ENCODE peak calls at places on chromosomes 11 and 22, in six cellular contexts. E is brain pericyte; T is chondrocyte; O is stimulated activated CD8-positive, alpha-beta memory T cell treated with anti-CD3 and anti-CD28 coated beads, Interleukin-7, amount 100 ng/mL, for 24 hours; V is NCI-H1092; D is GM13977. P is an unnamed sample.

GRCh38 chr11:11987503-11988022 is 20.9 kb downstream of the DKK3 start:
- DNase-seq in E (no peak), T (no peak), V (no peak), O (no peak), D (no peak), P (no peak)

GRCh38 chr11:70112017-70112434 is 33.9 kb downstream of the ANO1 start:
- DNase-seq in D (no peak), V (no peak), E (no peak), T (no peak), O (no peak), P (no peak)

GRCh38 chr11:72250661-72251465 is 6.9 kb upstream of the PHOX2A start:
- DNase-seq in T (peak), O (no peak), V (no peak), E (no peak), D (no peak), P (no peak)

GRCh38 chr22:26681395-26681821 is 24.0 kb downstream of the MIAT start:
- DNase-seq in E (peak), O (no peak), D (no peak), V (no peak), T (peak), P (peak)

GRCh38 chr11:95715777-95716241 is 73.8 kb downstream of the FAM76B start:
- DNase-seq in E (no peak), T (no peak), V (no peak), D (no peak), O (no peak), P (no peak)

GRCh38 chr11:89736566-89736965 is 26.5 kb downstream of the TRIM77 start:
- DNase-seq in T (no peak), V (no peak), E (no peak), O (no peak), D (no peak), P (no peak)

GRCh38 chr11:122141757-122142156 is 25.7 kb upstream of the BLID start:
- DNase-seq in D (no peak), E (no peak), T (no peak), V (peak), O (no peak), P (no peak)

GRCh38 chr22:32804036-32804435 is 2.5 kb downstream of the TIMP3 start:
- DNase-seq in V (no peak), T (no peak), O (no peak), E (no peak), D (no peak), P (no peak)

GRCh38 chr11:48034926-48035876 is 54.8 kb downstream of the PTPRJ start:
- DNase-seq in O (no peak), D (no peak), V (no peak), T (no peak), E (no peak), P (no peak)

GRCh38 chr11:62727833-62728721 is at the start of gene TTC9C:
- DNase-seq in T (no peak), D (peak), O (peak), E (peak), V (peak), P (peak)

GRCh38 chr22:37991738-37992442 is 7.5 kb upstream of the SOX10 start:
- DNase-seq in V (no peak), E (no peak), D (no peak), T (no peak), O (no peak), P (no peak)

GRCh38 chr22:17980638-17981051 is 43.7 kb downstream of the MICAL3 start:
- DNase-seq in O (no peak), T (no peak), V (no peak), E (no peak), D (no peak), P (no peak)

GRCh38 chr11:100297516-100297915 is 389.6 kb upstream of the ARHGAP42 start:
- DNase-seq in D (no peak), O (no peak), E (no peak), T (no peak), V (no peak), P (no peak)

GRCh38 chr11:44775366-44776356 is 48.9 kb downstream of the TSPAN18 start:
- DNase-seq in O (peak), D (peak), V (peak), T (no peak), E (no peak), P (peak)

GRCh38 chr11:86696004-86696403 is 23.6 kb upstream of the ME3 start:
- DNase-seq in T (no peak), D (no peak), V (no peak), E (no peak), O (no peak), P (no peak)

GRCh38 chr11:41845066-41845465 is 385.6 kb upstream of the LRRC4C start:
- DNase-seq in V (no peak), O (no peak), T (no peak), D (no peak), E (no peak), P (no peak)

GRCh38 chr11:12802418-12803085 is 128.3 kb downstream of the TEAD1 start:
- DNase-seq in T (no peak), E (no peak), O (no peak), D (no peak), V (peak), P (no peak)

GRCh38 chr11:86559311-86559945 is 113.0 kb downstream of the ME3 start:
- DNase-seq in E (no peak), T (no peak), O (no peak), V (no peak), D (no peak), P (no peak)

GRCh38 chr11:61885166-61885778 is 6.1 kb downstream of the FADS3 start:
- DNase-seq in E (no peak), D (no peak), V (no peak), O (no peak), T (no peak), P (no peak)

GRCh38 chr22:24137595-24137994 is 43.7 kb upstream of the SUSD2 start:
- DNase-seq in E (no peak), D (no peak), V (no peak), T (no peak), O (no peak), P (no peak)

GRCh38 chr11:12215192-12215591 is 104.8 kb downstream of the MICAL2 start:
- DNase-seq in V (peak), E (no peak), D (no peak), O (no peak), T (no peak), P (peak)

GRCh38 chr11:122673706-122674105 is 18.2 kb downstream of the UBASH3B start:
- DNase-seq in D (no peak), O (no peak), V (no peak), E (no peak), T (no peak), P (no peak)

GRCh38 chr11:61792310-61793083 is at the start of the genes FEN1 and TMEM258:
- DNase-seq in E (peak), T (no peak), D (peak), V (peak), O (peak), P (peak)

GRCh38 chr11:58301576-58301975 is 33.5 kb upstream of the OR10W1 start:
- DNase-seq in E (no peak), T (no peak), V (no peak), O (no peak), D (no peak), P (no peak)

P was measured in nephron progenitor cell.